ENCODE peak calls at places on chromosomes 6 and 20, in eight cellular contexts. N, Q, Z, K, G, L, J and C are unnamed samples.

GRCh38 chr6:36954262-36954931 is at the start of gene PI16:
- DNase-seq in N (no peak), Q (no peak), Z (no peak), K (no peak), G (no peak), L (no peak), J (no peak), C (no peak)

GRCh38 chr6:147666254-147666653 is 157.8 kb downstream of the SAMD5 start:
- DNase-seq in N (no peak), Q (no peak), Z (no peak), K (no peak), G (peak), L (no peak), J (no peak), C (no peak)

GRCh38 chr20:14189794-14190402 is 147.5 kb downstream of the FLRT3 start:
- DNase-seq in N (peak), Q (peak), Z (peak), K (peak), G (no peak), L (peak), J (no peak), C (no peak)

GRCh38 chr20:45080867-45081616 is 19.9 kb downstream of the KCNS1 start:
- DNase-seq in N (peak), Q (peak), Z (no peak), K (peak), G (no peak), L (peak), J (no peak), C (no peak)

GRCh38 chr6:136535880-136536620 is 14.2 kb downstream of the MAP7 start:
- DNase-seq in N (no peak), Q (no peak), Z (no peak), K (peak), G (no peak), L (no peak), J (no peak), C (no peak)

GRCh38 chr6:41655706-41656668 is 17.7 kb downstream of the MDFI start:
- DNase-seq in N (no peak), Q (peak), Z (no peak), K (no peak), G (peak), L (no peak), J (no peak), C (no peak)

GRCh38 chr6:31969712-31970603 is 2.0 kb downstream of the DXO start:
- DNase-seq in N (no peak), Q (peak), Z (no peak), K (no peak), G (no peak), L (no peak), J (no peak), C (no peak)

GRCh38 chr20:32680544-32681174 is 6.9 kb upstream of the C20orf203 start:
- DNase-seq in N (no peak), Q (no peak), Z (no peak), K (no peak), G (no peak), L (no peak), J (no peak), C (no peak)

GRCh38 chr20:4549711-4550259 is 171.9 kb upstream of the PRND start:
- DNase-seq in N (peak), Q (no peak), Z (no peak), K (no peak), G (no peak), L (no peak), J (no peak), C (no peak)

GRCh38 chr20:44780226-44780625 is 30.1 kb downstream of the RIMS4 start:
- DNase-seq in N (peak), Q (peak), Z (peak), K (peak), G (peak), L (peak), J (peak), C (peak)

GRCh38 chr6:162973141-162973872 is 245.5 kb downstream of the PACRG start:
- DNase-seq in N (no peak), Q (no peak), Z (no peak), K (no peak), G (no peak), L (no peak), J (no peak), C (no peak)

GRCh38 chr6:105786890-105787655 is 299.1 kb upstream of the PRDM1 start:
- DNase-seq in N (no peak), Q (no peak), Z (no peak), K (no peak), G (no peak), L (no peak), J (no peak), C (no peak)

GRCh38 chr6:133553652-133554051 is 312.5 kb downstream of the EYA4 start:
- DNase-seq in N (peak), Q (peak), Z (peak), K (peak), G (peak), L (peak), J (peak), C (no peak)

GRCh38 chr20:36465109-36466080 is 75.9 kb upstream of the MYL9 start:
- DNase-seq in N (peak), Q (peak), Z (peak), K (no peak), G (peak), L (no peak), J (peak), C (no peak)

GRCh38 chr6:36130672-36131516 is 581 bp downstream of the MAPK13 start:
- DNase-seq in N (no peak), Q (peak), Z (peak), K (no peak), G (peak), L (no peak), J (no peak), C (no peak)

GRCh38 chr20:4717816-4718215 is 3.9 kb upstream of the PRND start:
- DNase-seq in N (no peak), Q (no peak), Z (no peak), K (no peak), G (no peak), L (no peak), J (no peak), C (no peak)

GRCh38 chr20:2280083-2280482 is 15.7 kb upstream of the TGM3 start:
- DNase-seq in N (no peak), Q (no peak), Z (no peak), K (no peak), G (no peak), L (no peak), J (no peak), C (no peak)

GRCh38 chr6:45655630-45656422 is 278.1 kb upstream of the SUPT3H start:
- DNase-seq in N (peak), Q (peak), Z (no peak), K (no peak), G (no peak), L (no peak), J (no peak), C (no peak)

GRCh38 chr6:18185624-18186023 is 30.4 kb downstream of the KDM1B start:
- DNase-seq in N (no peak), Q (no peak), Z (peak), K (no peak), G (no peak), L (no peak), J (no peak), C (no peak)

GRCh38 chr6:45454008-45454911 is 76.5 kb upstream of the SUPT3H start:
- DNase-seq in N (no peak), Q (peak), Z (no peak), K (no peak), G (no peak), L (no peak), J (no peak), C (no peak)

GRCh38 chr6:137762168-137763090 is 104.6 kb upstream of the TNFAIP3 start:
- DNase-seq in N (no peak), Q (no peak), Z (no peak), K (no peak), G (no peak), L (no peak), J (no peak), C (no peak)

DNA sequence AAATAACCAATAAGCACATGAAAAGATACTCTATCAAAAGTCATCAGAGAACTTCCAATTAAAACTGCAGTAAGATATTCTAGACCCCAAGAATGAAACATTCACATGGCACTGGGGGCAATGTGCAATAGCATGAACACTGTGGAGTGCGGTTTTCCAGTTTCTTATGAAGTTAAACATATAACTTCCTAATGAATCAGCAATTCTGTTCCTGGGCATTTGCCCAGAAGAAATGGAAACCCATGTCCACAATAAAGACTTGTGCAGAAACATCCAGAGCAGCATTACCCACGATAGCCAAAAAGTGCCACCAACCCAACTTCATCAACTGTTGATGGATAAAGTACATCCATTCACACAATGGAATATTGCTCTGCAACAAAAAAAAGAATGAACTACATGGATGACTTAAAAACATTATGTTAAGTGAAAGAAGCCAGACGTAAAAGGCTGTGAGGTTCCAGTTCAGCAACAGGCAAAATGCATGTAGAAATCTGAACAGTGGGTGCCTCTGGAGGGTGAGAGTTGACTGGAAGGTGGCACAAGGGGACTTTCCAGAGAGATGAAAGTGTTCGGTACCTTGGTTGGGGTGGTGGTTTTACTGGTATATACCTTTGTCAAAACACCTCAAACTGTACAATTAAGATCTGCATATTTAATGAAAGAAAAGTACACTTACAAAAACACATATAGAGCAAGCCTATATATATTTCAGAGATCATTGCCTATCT is 207.2 kb upstream of the ECI2 start:
- DNase-seq in N (no peak), Q (no peak), Z (no peak), K (no peak), G (no peak), L (no peak), J (no peak), C (no peak)
- H3K4me3 ChIP-seq in N (no peak), Q (no peak), Z (no peak), K (no peak), G (no peak), L (no peak), J (no peak), C (no peak)

DNA sequence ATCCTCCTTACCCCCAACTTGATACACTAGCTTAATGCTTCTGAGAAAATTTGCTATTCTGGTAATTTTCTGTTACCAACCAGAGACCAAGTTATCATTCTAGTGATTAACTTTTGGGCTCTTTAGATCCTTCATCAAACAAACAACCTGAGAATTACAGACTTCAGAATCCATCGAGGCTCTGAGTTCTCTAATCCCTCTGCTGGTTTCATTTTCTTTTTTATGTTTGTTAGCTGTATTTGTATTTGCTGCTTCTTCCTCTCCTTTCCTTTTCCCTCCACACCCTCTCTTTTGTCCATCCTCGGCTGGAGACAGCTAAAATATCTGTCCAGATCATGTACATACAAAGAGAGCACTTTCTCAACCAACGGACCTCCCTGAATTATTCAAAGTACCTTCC is 98.7 kb upstream of the RIPOR2 start:
- DNase-seq in N (no peak), Q (no peak), Z (no peak), K (no peak), G (no peak), L (no peak), J (no peak), C (no peak)
- H3K4me3 ChIP-seq in N (no peak), Q (no peak), Z (no peak), K (no peak), G (no peak), L (no peak), J (no peak), C (no peak)

DNA sequence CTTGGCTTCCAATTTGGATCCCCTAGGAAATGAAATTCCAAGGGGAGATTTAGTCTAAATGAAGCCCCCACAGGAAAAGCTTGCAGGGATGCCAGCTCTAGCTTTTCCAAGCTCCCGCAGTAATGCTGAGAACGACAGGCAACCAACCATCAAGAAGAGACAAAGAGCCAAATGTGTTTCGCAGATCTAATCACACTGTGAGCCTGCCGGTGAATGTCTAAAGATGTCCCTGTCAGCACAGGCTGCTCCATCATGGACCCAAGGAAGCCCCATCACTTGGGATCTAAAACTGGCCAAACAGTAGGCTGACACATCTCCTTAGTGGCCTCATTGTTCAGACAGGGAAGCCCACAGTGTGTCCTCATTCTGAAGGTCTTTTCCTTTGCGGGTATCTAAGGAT is 230.0 kb downstream of the HIVEP2 start:
- DNase-seq in N (no peak), Q (no peak), Z (no peak), K (no peak), G (no peak), L (no peak), J (no peak), C (no peak)
- H3K4me3 ChIP-seq in N (no peak), Q (no peak), Z (no peak), K (no peak), G (no peak), L (no peak), J (no peak), C (no peak)

GRCh38 chr20:10633708-10634107 is 40.1 kb downstream of the JAG1 start:
- DNase-seq in N (no peak), Q (no peak), Z (no peak), K (no peak), G (no peak), L (no peak), J (no peak), C (no peak)

GRCh38 chr20:10632681-10633509 is 40.9 kb downstream of the JAG1 start:
- DNase-seq in N (no peak), Q (no peak), Z (no peak), K (no peak), G (no peak), L (no peak), J (no peak), C (no peak)

GRCh38 chr20:10634683-10635411 is 39.0 kb downstream of the JAG1 start:
- DNase-seq in N (no peak), Q (no peak), Z (no peak), K (no peak), G (no peak), L (no peak), J (no peak), C (no peak)

GRCh38 chr20:10635476-10636208 is 38.2 kb downstream of the JAG1 start:
- DNase-seq in N (no peak), Q (no peak), Z (no peak), K (no peak), G (no peak), L (no peak), J (no peak), C (no peak)

GRCh38 chr20:10634190-10634589 is 39.6 kb downstream of the JAG1 start:
- DNase-seq in N (no peak), Q (no peak), Z (no peak), K (no peak), G (no peak), L (no peak), J (no peak), C (no peak)
- H3K4me3 ChIP-seq in N (no peak), Q (no peak), Z (no peak), K (no peak), G (no peak), L (no peak), J (no peak), C (no peak)

GRCh38 chr20:29689411-29690225 is 1567.8 kb upstream of the DEFB115 start:
- DNase-seq in N (no peak), Q (peak), Z (peak), K (no peak), G (no peak), L (no peak), J (peak), C (no peak)
- H3K4me3 ChIP-seq in N (no peak), Q (no peak), Z (no peak), K (no peak), G (no peak), L (no peak), J (no peak), C (no peak)